ENCODE peak calls at places on chromosomes 12 and 14, in nine cellular contexts. One of them, this sample, is unnamed.

GRCh38 chr14:22689186-22689585 is 45.0 kb upstream of the OR6J1 start:
- DNase-seq in cardiac muscle cell: peak
- DNase-seq in AML-193: peak
- DNase-seq in posterior cingulate gyrus: no peak
- DNase-seq in hypothalamus: no peak
- DNase-seq in EL: peak
- DNase-seq in fibroblast of mammary gland: peak
- DNase-seq in naive thymus-derived CD8-positive, alpha-beta T cell: no peak
- DNase-seq in left ventricle myocardium superior: no peak
- DNase-seq in this sample: no peak

GRCh38 chr12:32435921-32436710 is 36.8 kb downstream of the FGD4 start:
- DNase-seq in fibroblast of mammary gland: no peak
- DNase-seq in AML-193: no peak
- DNase-seq in posterior cingulate gyrus: no peak
- DNase-seq in cardiac muscle cell: no peak
- DNase-seq in hypothalamus: no peak
- DNase-seq in naive thymus-derived CD8-positive, alpha-beta T cell: no peak
- DNase-seq in left ventricle myocardium superior: no peak
- DNase-seq in EL: no peak
- DNase-seq in this sample: peak

GRCh38 chr14:50049703-50050102 is 66.7 kb downstream of the VCPKMT start:
- DNase-seq in left ventricle myocardium superior: no peak
- DNase-seq in cardiac muscle cell: no peak
- DNase-seq in naive thymus-derived CD8-positive, alpha-beta T cell: no peak
- DNase-seq in fibroblast of mammary gland: no peak
- DNase-seq in hypothalamus: no peak
- DNase-seq in EL: no peak
- DNase-seq in posterior cingulate gyrus: no peak
- DNase-seq in AML-193: no peak
- DNase-seq in this sample: no peak

GRCh38 chr12:1607940-1608782 is 13.8 kb upstream of the FBXL14 start:
- DNase-seq in AML-193: peak
- DNase-seq in hypothalamus: no peak
- DNase-seq in cardiac muscle cell: peak
- DNase-seq in left ventricle myocardium superior: no peak
- DNase-seq in EL: peak
- DNase-seq in posterior cingulate gyrus: no peak
- DNase-seq in naive thymus-derived CD8-positive, alpha-beta T cell: no peak
- DNase-seq in fibroblast of mammary gland: peak
- DNase-seq in this sample: no peak

GRCh38 chr12:127667131-127667685 is 599.8 kb upstream of the TMEM132C start:
- DNase-seq in hypothalamus: no peak
- DNase-seq in left ventricle myocardium superior: no peak
- DNase-seq in posterior cingulate gyrus: no peak
- DNase-seq in EL: no peak
- DNase-seq in naive thymus-derived CD8-positive, alpha-beta T cell: no peak
- DNase-seq in AML-193: no peak
- DNase-seq in cardiac muscle cell: no peak
- DNase-seq in fibroblast of mammary gland: no peak
- DNase-seq in this sample: no peak

GRCh38 chr14:34035177-34035933 is 84.5 kb upstream of the EGLN3 start:
- DNase-seq in AML-193: no peak
- DNase-seq in left ventricle myocardium superior: peak
- DNase-seq in naive thymus-derived CD8-positive, alpha-beta T cell: no peak
- DNase-seq in fibroblast of mammary gland: no peak
- DNase-seq in cardiac muscle cell: no peak
- DNase-seq in EL: no peak
- DNase-seq in hypothalamus: no peak
- DNase-seq in posterior cingulate gyrus: no peak
- DNase-seq in this sample: no peak

GRCh38 chr14:75222208-75222701 is 45.8 kb upstream of the TMED10 start:
- DNase-seq in EL: peak
- DNase-seq in naive thymus-derived CD8-positive, alpha-beta T cell: no peak
- DNase-seq in fibroblast of mammary gland: peak
- DNase-seq in cardiac muscle cell: peak
- DNase-seq in left ventricle myocardium superior: peak
- DNase-seq in hypothalamus: no peak
- DNase-seq in AML-193: no peak
- DNase-seq in posterior cingulate gyrus: no peak
- DNase-seq in this sample: no peak

GRCh38 chr14:23629831-23630396 is 6.2 kb upstream of the DHRS2 start:
- DNase-seq in posterior cingulate gyrus: no peak
- DNase-seq in AML-193: no peak
- DNase-seq in cardiac muscle cell: no peak
- DNase-seq in left ventricle myocardium superior: no peak
- DNase-seq in fibroblast of mammary gland: no peak
- DNase-seq in naive thymus-derived CD8-positive, alpha-beta T cell: no peak
- DNase-seq in hypothalamus: no peak
- DNase-seq in EL: no peak
- DNase-seq in this sample: no peak

GRCh38 chr14:66539034-66539433 is 31.1 kb downstream of the GPHN start:
- DNase-seq in left ventricle myocardium superior: no peak
- DNase-seq in EL: no peak
- DNase-seq in naive thymus-derived CD8-positive, alpha-beta T cell: no peak
- DNase-seq in posterior cingulate gyrus: no peak
- DNase-seq in hypothalamus: no peak
- DNase-seq in AML-193: no peak
- DNase-seq in cardiac muscle cell: no peak
- DNase-seq in fibroblast of mammary gland: no peak
- DNase-seq in this sample: no peak

GRCh38 chr12:14326699-14327098 is 38.8 kb upstream of the ATF7IP start:
- DNase-seq in cardiac muscle cell: no peak
- DNase-seq in naive thymus-derived CD8-positive, alpha-beta T cell: no peak
- DNase-seq in AML-193: no peak
- DNase-seq in posterior cingulate gyrus: no peak
- DNase-seq in left ventricle myocardium superior: no peak
- DNase-seq in hypothalamus: no peak
- DNase-seq in fibroblast of mammary gland: no peak
- DNase-seq in EL: peak
- DNase-seq in this sample: no peak

GRCh38 chr14:104816678-104816945 is 15.7 kb downstream of the ZBTB42 start:
- DNase-seq in naive thymus-derived CD8-positive, alpha-beta T cell: no peak
- DNase-seq in left ventricle myocardium superior: peak
- DNase-seq in EL: no peak
- DNase-seq in posterior cingulate gyrus: no peak
- DNase-seq in hypothalamus: no peak
- DNase-seq in cardiac muscle cell: no peak
- DNase-seq in fibroblast of mammary gland: no peak
- DNase-seq in AML-193: no peak
- DNase-seq in this sample: no peak

GRCh38 chr14:22493753-22494152 is 95.3 kb downstream of the DAD1 start:
- DNase-seq in posterior cingulate gyrus: no peak
- DNase-seq in cardiac muscle cell: no peak
- DNase-seq in left ventricle myocardium superior: no peak
- DNase-seq in hypothalamus: no peak
- DNase-seq in AML-193: no peak
- DNase-seq in fibroblast of mammary gland: no peak
- DNase-seq in EL: no peak
- DNase-seq in naive thymus-derived CD8-positive, alpha-beta T cell: no peak
- DNase-seq in this sample: no peak

GRCh38 chr12:106310687-106311086 is 8.2 kb downstream of the TCP11L2 start:
- DNase-seq in EL: no peak
- DNase-seq in posterior cingulate gyrus: no peak
- DNase-seq in naive thymus-derived CD8-positive, alpha-beta T cell: no peak
- DNase-seq in AML-193: no peak
- DNase-seq in left ventricle myocardium superior: no peak
- DNase-seq in hypothalamus: no peak
- DNase-seq in cardiac muscle cell: no peak
- DNase-seq in fibroblast of mammary gland: no peak
- DNase-seq in this sample: no peak

GRCh38 chr12:102034346-102034745 is 27.4 kb downstream of the WASHC3 start:
- DNase-seq in cardiac muscle cell: peak
- DNase-seq in posterior cingulate gyrus: no peak
- DNase-seq in left ventricle myocardium superior: no peak
- DNase-seq in EL: no peak
- DNase-seq in fibroblast of mammary gland: peak
- DNase-seq in hypothalamus: no peak
- DNase-seq in naive thymus-derived CD8-positive, alpha-beta T cell: no peak
- DNase-seq in AML-193: no peak
- DNase-seq in this sample: no peak

GRCh38 chr12:116094475-116094874 is 183.0 kb downstream of the MED13L start:
- DNase-seq in posterior cingulate gyrus: no peak
- DNase-seq in naive thymus-derived CD8-positive, alpha-beta T cell: no peak
- DNase-seq in left ventricle myocardium superior: no peak
- DNase-seq in EL: no peak
- DNase-seq in cardiac muscle cell: no peak
- DNase-seq in hypothalamus: no peak
- DNase-seq in fibroblast of mammary gland: no peak
- DNase-seq in AML-193: no peak
- DNase-seq in this sample: no peak

GRCh38 chr12:108313609-108314331 is 25.3 kb downstream of the CMKLR1 start:
- DNase-seq in hypothalamus: no peak
- DNase-seq in left ventricle myocardium superior: peak
- DNase-seq in fibroblast of mammary gland: no peak
- DNase-seq in naive thymus-derived CD8-positive, alpha-beta T cell: no peak
- DNase-seq in AML-193: peak
- DNase-seq in posterior cingulate gyrus: no peak
- DNase-seq in cardiac muscle cell: no peak
- DNase-seq in EL: no peak
- DNase-seq in this sample: peak

GRCh38 chr14:38056270-38056669 is 151.4 kb upstream of the SSTR1 start:
- DNase-seq in EL: no peak
- DNase-seq in posterior cingulate gyrus: no peak
- DNase-seq in fibroblast of mammary gland: no peak
- DNase-seq in cardiac muscle cell: no peak
- DNase-seq in left ventricle myocardium superior: no peak
- DNase-seq in AML-193: no peak
- DNase-seq in naive thymus-derived CD8-positive, alpha-beta T cell: no peak
- DNase-seq in hypothalamus: no peak
- DNase-seq in this sample: no peak

GRCh38 chr12:6852651-6853354 is 853 bp downstream of the USP5 start:
- DNase-seq in left ventricle myocardium superior: peak
- DNase-seq in hypothalamus: no peak
- DNase-seq in naive thymus-derived CD8-positive, alpha-beta T cell: peak
- DNase-seq in cardiac muscle cell: peak
- DNase-seq in fibroblast of mammary gland: peak
- DNase-seq in AML-193: no peak
- DNase-seq in EL: peak
- DNase-seq in posterior cingulate gyrus: no peak
- DNase-seq in this sample: peak

GRCh38 chr12:113891737-113892520 is 74.2 kb downstream of the RBM19 start:
- DNase-seq in naive thymus-derived CD8-positive, alpha-beta T cell: no peak
- DNase-seq in EL: no peak
- DNase-seq in cardiac muscle cell: no peak
- DNase-seq in left ventricle myocardium superior: no peak
- DNase-seq in AML-193: no peak
- DNase-seq in hypothalamus: no peak
- DNase-seq in posterior cingulate gyrus: no peak
- DNase-seq in fibroblast of mammary gland: no peak
- DNase-seq in this sample: no peak

GRCh38 chr12:31021181-31021580 is 52.5 kb upstream of the DDX11 start:
- DNase-seq in EL: no peak
- DNase-seq in AML-193: no peak
- DNase-seq in posterior cingulate gyrus: no peak
- DNase-seq in hypothalamus: no peak
- DNase-seq in left ventricle myocardium superior: no peak
- DNase-seq in cardiac muscle cell: no peak
- DNase-seq in naive thymus-derived CD8-positive, alpha-beta T cell: no peak
- DNase-seq in fibroblast of mammary gland: no peak
- DNase-seq in this sample: no peak

GRCh38 chr12:124804011-124804621 is 59.5 kb downstream of the SCARB1 start:
- DNase-seq in fibroblast of mammary gland: peak
- DNase-seq in cardiac muscle cell: peak
- DNase-seq in naive thymus-derived CD8-positive, alpha-beta T cell: no peak
- DNase-seq in EL: no peak
- DNase-seq in hypothalamus: no peak
- DNase-seq in posterior cingulate gyrus: peak
- DNase-seq in AML-193: no peak
- DNase-seq in left ventricle myocardium superior: peak
- DNase-seq in this sample: peak

GRCh38 chr12:120261951-120262851 is 3.3 kb downstream of the PXN start:
- DNase-seq in posterior cingulate gyrus: no peak
- DNase-seq in AML-193: no peak
- DNase-seq in cardiac muscle cell: no peak
- DNase-seq in naive thymus-derived CD8-positive, alpha-beta T cell: peak
- DNase-seq in left ventricle myocardium superior: no peak
- DNase-seq in hypothalamus: no peak
- DNase-seq in fibroblast of mammary gland: no peak
- DNase-seq in EL: peak
- DNase-seq in this sample: peak

GRCh38 chr14:70045715-70046535 is 142.8 kb downstream of the SLC8A3 start:
- DNase-seq in posterior cingulate gyrus: peak
- DNase-seq in cardiac muscle cell: peak
- DNase-seq in EL: peak
- DNase-seq in naive thymus-derived CD8-positive, alpha-beta T cell: no peak
- DNase-seq in fibroblast of mammary gland: peak
- DNase-seq in left ventricle myocardium superior: peak
- DNase-seq in AML-193: no peak
- DNase-seq in hypothalamus: no peak
- DNase-seq in this sample: peak

GRCh38 chr12:58233886-58234285 is 292.5 kb downstream of the ATP23 start:
- DNase-seq in posterior cingulate gyrus: no peak
- DNase-seq in naive thymus-derived CD8-positive, alpha-beta T cell: no peak
- DNase-seq in fibroblast of mammary gland: no peak
- DNase-seq in left ventricle myocardium superior: no peak
- DNase-seq in cardiac muscle cell: no peak
- DNase-seq in hypothalamus: no peak
- DNase-seq in AML-193: no peak
- DNase-seq in EL: no peak
- DNase-seq in this sample: no peak

GRCh38 chr14:90447720-90448497 is 51.1 kb downstream of the CALM1 start:
- DNase-seq in posterior cingulate gyrus: no peak
- DNase-seq in left ventricle myocardium superior: no peak
- DNase-seq in naive thymus-derived CD8-positive, alpha-beta T cell: no peak
- DNase-seq in cardiac muscle cell: no peak
- DNase-seq in EL: no peak
- DNase-seq in hypothalamus: no peak
- DNase-seq in fibroblast of mammary gland: no peak
- DNase-seq in AML-193: no peak
- DNase-seq in this sample: no peak

GRCh38 chr14:64760146-64760755 is 56.0 kb downstream of the PLEKHG3 start:
- DNase-seq in hypothalamus: no peak
- DNase-seq in EL: peak
- DNase-seq in left ventricle myocardium superior: peak
- DNase-seq in fibroblast of mammary gland: peak
- DNase-seq in cardiac muscle cell: peak
- DNase-seq in naive thymus-derived CD8-positive, alpha-beta T cell: peak
- DNase-seq in AML-193: peak
- DNase-seq in posterior cingulate gyrus: peak
- DNase-seq in this sample: peak

GRCh38 chr12:1591029-1591428 is 3.4 kb downstream of the FBXL14 start:
- DNase-seq in posterior cingulate gyrus: no peak
- DNase-seq in AML-193: no peak
- DNase-seq in EL: no peak
- DNase-seq in cardiac muscle cell: no peak
- DNase-seq in hypothalamus: no peak
- DNase-seq in left ventricle myocardium superior: no peak
- DNase-seq in naive thymus-derived CD8-positive, alpha-beta T cell: peak
- DNase-seq in fibroblast of mammary gland: peak
- DNase-seq in this sample: no peak

GRCh38 chr12:132279184-132279889 is 50.1 kb downstream of the GALNT9 start:
- DNase-seq in cardiac muscle cell: peak
- DNase-seq in hypothalamus: no peak
- DNase-seq in posterior cingulate gyrus: no peak
- DNase-seq in AML-193: no peak
- DNase-seq in fibroblast of mammary gland: no peak
- DNase-seq in left ventricle myocardium superior: peak
- DNase-seq in EL: no peak
- DNase-seq in naive thymus-derived CD8-positive, alpha-beta T cell: no peak
- DNase-seq in this sample: no peak

GRCh38 chr12:7937867-7938506 is 2.0 kb upstream of the SLC2A3 start:
- DNase-seq in fibroblast of mammary gland: peak
- DNase-seq in left ventricle myocardium superior: no peak
- DNase-seq in cardiac muscle cell: peak
- DNase-seq in naive thymus-derived CD8-positive, alpha-beta T cell: no peak
- DNase-seq in hypothalamus: no peak
- DNase-seq in posterior cingulate gyrus: no peak
- DNase-seq in EL: peak
- DNase-seq in AML-193: no peak
- DNase-seq in this sample: no peak

GRCh38 chr14:61244051-61244450 is 37.1 kb downstream of the TMEM30B start:
- DNase-seq in EL: no peak
- DNase-seq in posterior cingulate gyrus: no peak
- DNase-seq in AML-193: no peak
- DNase-seq in hypothalamus: no peak
- DNase-seq in left ventricle myocardium superior: no peak
- DNase-seq in cardiac muscle cell: no peak
- DNase-seq in fibroblast of mammary gland: no peak
- DNase-seq in naive thymus-derived CD8-positive, alpha-beta T cell: no peak
- DNase-seq in this sample: no peak

GRCh38 chr12:13176257-13176656 is 20.3 kb upstream of the EMP1 start:
- DNase-seq in naive thymus-derived CD8-positive, alpha-beta T cell: no peak
- DNase-seq in cardiac muscle cell: no peak
- DNase-seq in fibroblast of mammary gland: no peak
- DNase-seq in AML-193: no peak
- DNase-seq in hypothalamus: no peak
- DNase-seq in left ventricle myocardium superior: no peak
- DNase-seq in EL: no peak
- DNase-seq in posterior cingulate gyrus: no peak
- DNase-seq in this sample: no peak

This sample was measured in midbrain.